ENCODE peak calls at places on chromosomes 7 and 10, in seven cellular contexts. Q is naive B cell, Y is ovary, H is G401, U is cerebellar nuclear complex, C is smooth muscle cell of the brain vasculature, O is GF-D8. F is an unnamed sample.

GRCh38 chr10:36021096-36021495 is 379.0 kb upstream of the FZD8 start:
- DNase-seq in O (no peak), U (no peak), C (no peak), Y (no peak), Q (no peak), H (no peak), F (no peak)

GRCh38 chr7:135650831-135651573 is 11.3 kb upstream of the STMP1 start:
- DNase-seq in C (no peak), H (no peak), Y (no peak), O (no peak), Q (no peak), U (no peak), F (no peak)

GRCh38 chr7:130273081-130273699 is 6.5 kb downstream of the CPA2 start:
- DNase-seq in H (peak; percentile 43), U (no peak), Y (peak; percentile 47), C (no peak), Q (no peak), O (no peak), F (no peak)

GRCh38 chr7:30175171-30175570 is 40.4 kb downstream of the MTURN start:
- DNase-seq in U (no peak), Q (no peak), H (no peak), C (no peak), O (no peak), Y (no peak), F (no peak)

GRCh38 chr10:132877473-132877872 is 64.9 kb downstream of the CFAP46 start:
- DNase-seq in Y (peak; percentile 3), O (no peak), H (no peak), U (no peak), C (no peak), Q (no peak), F (no peak)

GRCh38 chr10:32139223-32140073 is 83.2 kb upstream of the KIF5B start:
- DNase-seq in O (no peak), U (no peak), Y (peak; percentile 72), C (peak; percentile 93), H (no peak), Q (no peak), F (no peak)

GRCh38 chr7:130223646-130224045 is 16.0 kb downstream of the SSMEM1 start:
- DNase-seq in U (no peak), C (no peak), H (no peak), Y (no peak), Q (no peak), O (no peak), F (no peak)

GRCh38 chr7:155375337-155376277 is 77.9 kb downstream of the INSIG1 start:
- DNase-seq in U (no peak), C (no peak), Y (no peak), H (no peak), Q (no peak), O (peak; percentile 77), F (no peak)

GRCh38 chr7:117127585-117128168 is 174.4 kb downstream of the ST7 start:
- DNase-seq in Y (peak; percentile 60), O (peak; percentile 46), U (no peak), C (peak; percentile 45), Q (peak; percentile 23), H (peak; percentile 92), F (peak; percentile 45)

GRCh38 chr10:104638861-104639594 is 2.1 kb upstream of the SORCS3 start:
- DNase-seq in H (no peak), C (no peak), U (no peak), Y (no peak), Q (no peak), O (no peak), F (no peak)

GRCh38 chr7:2621948-2622640 is 9.7 kb upstream of the TTYH3 start:
- DNase-seq in Q (no peak), Y (no peak), O (no peak), U (no peak), C (no peak), H (no peak), F (no peak)

GRCh38 chr7:98240961-98241673 is 10.9 kb downstream of the TECPR1 start:
- DNase-seq in Y (no peak), H (peak; percentile 19), C (no peak), O (no peak), Q (peak; percentile 27), U (no peak), F (no peak)

GRCh38 chr7:84372155-84372621 is 177.6 kb upstream of the SEMA3A start:
- DNase-seq in H (no peak), O (no peak), C (no peak), U (no peak), Q (no peak), Y (no peak), F (no peak)

GRCh38 chr10:99917963-99918825 is 91.6 kb downstream of the DNMBP start:
- DNase-seq in O (no peak), H (peak; percentile 40), C (peak; percentile 47), U (no peak), Y (peak; percentile 64), Q (no peak), F (no peak)

GRCh38 chr7:73659983-73660382 is 7.6 kb upstream of the VPS37D start:
- DNase-seq in C (no peak), U (no peak), Q (no peak), H (no peak), Y (no peak), O (no peak), F (no peak)

GRCh38 chr7:120743128-120743527 is 114.8 kb downstream of the TSPAN12 start:
- DNase-seq in Q (no peak), U (no peak), O (no peak), H (no peak), Y (no peak), C (no peak), F (no peak)

GRCh38 chr7:28106316-28106957 is 74.2 kb downstream of the JAZF1 start:
- DNase-seq in Y (no peak), C (no peak), H (peak; percentile 86), O (no peak), U (no peak), Q (no peak), F (no peak)

GRCh38 chr7:19178595-19178994 is 33.4 kb upstream of the FERD3L start:
- DNase-seq in C (no peak), O (no peak), Q (no peak), U (no peak), H (no peak), Y (no peak), F (no peak)

GRCh38 chr10:83553366-83553765 is 585.9 kb upstream of the GHITM start:
- DNase-seq in O (no peak), Y (no peak), U (no peak), C (no peak), H (no peak), Q (no peak), F (no peak)

GRCh38 chr7:152383341-152384234 is 52.2 kb downstream of the KMT2C start:
- DNase-seq in C (no peak), U (no peak), Q (no peak), O (no peak), H (no peak), Y (no peak), F (no peak)

GRCh38 chr10:117421985-117422384 is 46.7 kb upstream of the PDZD8 start:
- DNase-seq in U (no peak), Q (no peak), O (no peak), C (no peak), Y (no peak), H (no peak), F (no peak)

GRCh38 chr10:43078986-43079273 is 2.1 kb downstream of the RET start:
- DNase-seq in U (no peak), Y (no peak), C (no peak), H (peak; percentile 8), O (no peak), Q (no peak), F (no peak)

GRCh38 chr7:1083729-1084657 is 3.9 kb upstream of the GPER1 start:
- DNase-seq in H (peak; percentile 68), Y (no peak), O (no peak), U (no peak), Q (no peak), C (no peak), F (no peak)

GRCh38 chr7:16430133-16430532 is 8.8 kb upstream of the CRPPA start:
- DNase-seq in U (no peak), Q (no peak), H (no peak), O (no peak), C (no peak), Y (no peak), F (no peak)

GRCh38 chr7:101088858-101089529 is 3.7 kb downstream of the TRIM56 start:
- DNase-seq in Q (no peak), H (no peak), Y (no peak), O (no peak), U (no peak), C (no peak), F (no peak)